ENCODE peak calls at places on chromosomes 6 and 20, in six cellular contexts. S is hippocampal formation, K is OCI-M1, E is GM03348, Y is M059J, J is fibroblast of the aortic adventitia. N is an unnamed sample.

GRCh38 chr6:39887692-39888450 is 46.4 kb downstream of the MOCS1 start:
- DNase-seq in S (peak), K (no peak), E (peak), Y (peak), J (peak), N (peak)

GRCh38 chr6:170111816-170112582 is 178.9 kb downstream of the DLL1 start:
- DNase-seq in S (no peak), K (no peak), E (no peak), Y (no peak), J (no peak), N (peak)

GRCh38 chr6:5172057-5172683 is 87.0 kb downstream of the PPP1R3G start:
- DNase-seq in S (no peak), K (no peak), E (no peak), Y (no peak), J (no peak), N (no peak)

GRCh38 chr6:130872250-130873095 is 45.3 kb downstream of the SMLR1 start:
- DNase-seq in S (peak), K (peak), E (peak), Y (peak), J (peak), N (peak)

GRCh38 chr6:144415835-144416237 is 130.7 kb downstream of the UTRN start:
- DNase-seq in S (no peak), K (no peak), E (peak), Y (peak), J (peak), N (no peak)

GRCh38 chr20:5524886-5525285 is 208.1 kb upstream of the PROKR2 start:
- DNase-seq in S (no peak), K (peak), E (no peak), Y (no peak), J (no peak), N (no peak)

GRCh38 chr6:139732451-139732850 is 358.0 kb upstream of the CITED2 start:
- DNase-seq in S (no peak), K (no peak), E (peak), Y (peak), J (peak), N (no peak)

GRCh38 chr6:178119-178518 is 114.2 kb upstream of the DUSP22 start:
- DNase-seq in S (no peak), K (no peak), E (no peak), Y (no peak), J (no peak), N (no peak)

GRCh38 chr6:21831531-21832291 is 238.2 kb downstream of the SOX4 start:
- DNase-seq in S (no peak), K (no peak), E (peak), Y (peak), J (peak), N (no peak)

GRCh38 chr6:28336284-28337024 is 506 bp upstream of the ZSCAN31 start:
- DNase-seq in S (no peak), K (peak), E (no peak), Y (peak), J (peak), N (no peak)

GRCh38 chr6:78746457-78746856 is 120.9 kb upstream of the IRAK1BP1 start:
- DNase-seq in S (no peak), K (peak), E (peak), Y (peak), J (peak), N (no peak)

GRCh38 chr20:58982406-58983114 is 1.5 kb downstream of the NELFCD start:
- DNase-seq in S (no peak), K (no peak), E (no peak), Y (no peak), J (no peak), N (no peak)

GRCh38 chr6:21987501-21987957 is 309.3 kb downstream of the PRL start:
- DNase-seq in S (peak), K (peak), E (peak), Y (peak), J (peak), N (peak)

GRCh38 chr6:10411131-10411914 is 3.6 kb downstream of the TFAP2A start:
- DNase-seq in S (no peak), K (peak), E (no peak), Y (peak), J (no peak), N (peak)

GRCh38 chr6:36052092-36052491 is 24.5 kb downstream of the MAPK14 start:
- DNase-seq in S (no peak), K (no peak), E (peak), Y (no peak), J (peak), N (no peak)

GRCh38 chr6:16239798-16240123 is 1.4 kb downstream of the GMPR start:
- DNase-seq in S (no peak), K (peak), E (no peak), Y (no peak), J (no peak), N (peak)